ENCODE peak calls at places on chromosomes 4 and X, in five cellular contexts. O, Y, Z, M and I are unnamed samples.

GRCh38 chrX:147902270-147902669 is 9.4 kb upstream of the FMR1 start:
- DNase-seq in O (no peak), Y (no peak), Z (no peak), M (no peak), I (no peak)

GRCh38 chr4:87153078-87153477 is 67.3 kb downstream of the KLHL8 start:
- DNase-seq in O (no peak), Y (no peak), Z (no peak), M (no peak), I (no peak)

GRCh38 chrX:22366866-22367265 is 94.2 kb downstream of the CBLL2 start:
- DNase-seq in O (no peak), Y (no peak), Z (no peak), M (no peak), I (no peak)

GRCh38 chr4:158513246-158513645 is 8.4 kb upstream of the RXFP1 start:
- DNase-seq in O (no peak), Y (no peak), Z (no peak), M (no peak), I (no peak)

GRCh38 chrX:2829066-2829430 is 318 bp downstream of the GYG2 start:
- DNase-seq in O (no peak), Y (no peak), Z (no peak), M (no peak), I (no peak)

GRCh38 chr4:41587286-41587685 is 49.3 kb downstream of the LIMCH1 start:
- DNase-seq in O (no peak), Y (no peak), Z (no peak), M (no peak), I (no peak)

GRCh38 chr4:88106205-88106604 is 52.2 kb downstream of the ABCG2 start:
- DNase-seq in O (no peak), Y (no peak), Z (no peak), M (no peak), I (no peak)

GRCh38 chr4:185742766-185743165 is 69.2 kb downstream of the SORBS2 start:
- DNase-seq in O (no peak), Y (no peak), Z (no peak), M (no peak), I (no peak)

GRCh38 chr4:110292994-110293744 is 94.8 kb upstream of the ELOVL6 start:
- DNase-seq in O (no peak), Y (no peak), Z (no peak), M (no peak), I (no peak)

GRCh38 chr4:7394681-7395451 is 39.9 kb downstream of the PSAPL1 start:
- DNase-seq in O (no peak), Y (no peak), Z (no peak), M (no peak), I (no peak)

GRCh38 chr4:26372525-26373172 is 51.8 kb downstream of the RBPJ start:
- DNase-seq in O (peak), Y (peak), Z (peak), M (no peak), I (peak)

GRCh38 chr4:29565256-29565655 is 1154.9 kb upstream of the PCDH7 start:
- DNase-seq in O (no peak), Y (no peak), Z (no peak), M (no peak), I (no peak)

GRCh38 chr4:23105759-23106370 is 413.1 kb downstream of the GBA3 start:
- DNase-seq in O (no peak), Y (no peak), Z (no peak), M (no peak), I (no peak)

GRCh38 chrX:129959493-129959832 is 23.0 kb upstream of the BCORL1 start:
- DNase-seq in O (peak), Y (no peak), Z (no peak), M (no peak), I (no peak)

GRCh38 chrX:69503228-69503834 is 795 bp upstream of the NALF2 start:
- DNase-seq in O (peak), Y (peak), Z (no peak), M (peak), I (no peak)

GRCh38 chrX:100085851-100086250 is 324.2 kb downstream of the PCDH19 start:
- DNase-seq in O (no peak), Y (no peak), Z (no peak), M (no peak), I (no peak)

GRCh38 chrX:69279234-69279633 is 114.0 kb upstream of the PJA1 start:
- DNase-seq in O (no peak), Y (no peak), Z (no peak), M (no peak), I (no peak)

GRCh38 chr4:56424697-56425514 is 10.5 kb downstream of the PPAT start:
- DNase-seq in O (peak), Y (no peak), Z (peak), M (no peak), I (peak)

GRCh38 chr4:144350706-144351105 is 210.2 kb upstream of the GYPA start:
- DNase-seq in O (peak), Y (no peak), Z (no peak), M (no peak), I (no peak)

GRCh38 chrX:48540015-48540350 is 469 bp downstream of the TBC1D25 start:
- DNase-seq in O (peak), Y (peak), Z (peak), M (peak), I (peak)

GRCh38 chrX:74431807-74432206 is 10.5 kb downstream of the SLC16A2 start:
- DNase-seq in O (no peak), Y (no peak), Z (no peak), M (no peak), I (no peak)

GRCh38 chr4:93646225-93646930 is 182.2 kb upstream of the ATOH1 start:
- DNase-seq in O (no peak), Y (no peak), Z (no peak), M (no peak), I (no peak)

GRCh38 chr4:76665139-76665538 is 230.1 kb downstream of the SHROOM3 start:
- DNase-seq in O (peak), Y (no peak), Z (no peak), M (peak), I (no peak)

GRCh38 chrX:17499512-17499911 is 124.5 kb downstream of the NHS start:
- DNase-seq in O (no peak), Y (no peak), Z (no peak), M (no peak), I (no peak)

GRCh38 chr4:123024710-123025109 is 102.3 kb upstream of the NUDT6 start:
- DNase-seq in O (no peak), Y (no peak), Z (no peak), M (no peak), I (no peak)

GRCh38 chr4:137812258-137812657 is 280.0 kb upstream of the PCDH18 start:
- DNase-seq in O (no peak), Y (peak), Z (no peak), M (no peak), I (no peak)

GRCh38 chrX:2894885-2895292 is 34.2 kb downstream of the ARSD start:
- DNase-seq in O (peak), Y (peak), Z (no peak), M (no peak), I (no peak)

GRCh38 chr4:177367336-177367735 is 57.7 kb downstream of the NEIL3 start:
- DNase-seq in O (peak), Y (peak), Z (no peak), M (no peak), I (no peak)

GRCh38 chrX:115625577-115626301 is 64.8 kb downstream of the PLS3 start:
- DNase-seq in O (peak), Y (no peak), Z (no peak), M (no peak), I (no peak)

GRCh38 chr4:99655315-99656081 is 2.1 kb downstream of the C4orf54 start:
- DNase-seq in O (peak), Y (no peak), Z (no peak), M (no peak), I (no peak)

GRCh38 chrX:2584659-2585470 is 84.1 kb upstream of the DHRSX start:
- DNase-seq in O (no peak), Y (no peak), Z (no peak), M (no peak), I (no peak)

GRCh38 chr4:169345207-169345788 is 74.5 kb upstream of the SH3RF1 start:
- DNase-seq in O (peak), Y (no peak), Z (no peak), M (peak), I (no peak)

DNA sequence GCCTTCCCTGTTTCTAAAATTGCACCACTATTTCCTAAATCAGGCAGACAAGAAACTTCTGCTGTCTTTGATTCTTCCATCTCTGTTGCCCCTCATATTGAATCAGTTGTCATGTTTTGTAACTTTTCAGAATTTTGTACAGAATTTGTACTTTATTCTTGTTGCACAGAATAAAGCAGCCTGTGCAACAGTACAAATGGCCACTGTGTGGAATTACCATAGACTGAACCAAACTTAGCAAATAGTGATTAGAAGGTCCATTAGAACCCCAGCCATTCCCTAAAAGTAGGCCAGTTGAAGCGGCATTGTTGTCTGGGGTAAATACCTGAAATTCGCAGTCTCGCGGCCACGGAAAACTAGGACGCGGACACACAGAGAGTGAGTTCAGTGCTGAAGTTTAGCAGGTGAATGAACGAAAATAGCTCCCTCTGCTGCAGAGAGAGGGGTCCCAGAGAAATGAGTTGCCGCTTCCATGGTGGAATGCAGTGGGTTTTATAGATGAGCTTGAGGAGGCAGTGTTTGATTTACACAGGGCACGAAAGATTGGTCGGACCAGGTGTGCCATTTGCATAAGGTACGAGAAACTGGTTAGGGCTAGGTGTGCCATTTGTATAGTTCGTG is 71.8 kb downstream of the C4orf33 start:
- DNase-seq in O (no peak), Y (peak), Z (no peak), M (no peak), I (no peak)
- TF ChIP-seq CTCF in O (no peak), Y (peak), Z (no peak), M (no peak), I (no peak)

GRCh38 chr4:24742773-24743676 is 52.3 kb upstream of the SOD3 start:
- DNase-seq in O (no peak), Y (no peak), Z (no peak), M (no peak), I (no peak)
- TF ChIP-seq CTCF in O (no peak), Y (no peak), Z (no peak), M (no peak), I (no peak)

DNA sequence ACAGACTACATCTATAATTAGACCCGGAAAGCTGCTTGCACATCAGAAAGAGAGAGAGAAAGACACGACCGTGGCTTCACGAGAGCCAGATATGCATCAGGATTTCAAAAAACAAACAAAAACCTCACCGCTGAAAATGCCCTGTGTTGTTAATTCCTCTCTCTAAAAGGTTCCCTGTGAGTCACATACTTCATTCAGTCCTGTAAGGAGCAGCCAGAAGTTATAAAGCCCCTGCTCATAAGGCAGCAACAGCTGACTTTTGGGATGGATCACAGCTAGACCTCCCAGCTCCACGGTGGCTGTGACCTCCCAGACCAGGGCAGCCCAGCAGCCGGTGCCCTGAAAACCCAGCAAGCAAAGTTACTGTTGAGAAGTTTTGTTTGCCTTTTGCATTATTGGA is 520.6 kb downstream of the BCOR start:
- DNase-seq in O (no peak), Y (no peak), Z (no peak), M (no peak), I (no peak)
- TF ChIP-seq CTCF in O (no peak), Y (no peak), Z (no peak), M (no peak), I (no peak)

GRCh38 chr4:71211748-71212147 is 127.1 kb upstream of the SLC4A4 start:
- DNase-seq in O (peak), Y (no peak), Z (no peak), M (no peak), I (no peak)
- TF ChIP-seq CTCF in O (no peak), Y (no peak), Z (no peak), M (no peak), I (no peak)

GRCh38 chr4:813900-814299 is 12.0 kb downstream of the CPLX1 start:
- DNase-seq in O (no peak), Y (peak), Z (no peak), M (no peak), I (no peak)
- TF ChIP-seq CTCF in O (no peak), Y (peak), Z (no peak), M (peak), I (no peak)

DNA sequence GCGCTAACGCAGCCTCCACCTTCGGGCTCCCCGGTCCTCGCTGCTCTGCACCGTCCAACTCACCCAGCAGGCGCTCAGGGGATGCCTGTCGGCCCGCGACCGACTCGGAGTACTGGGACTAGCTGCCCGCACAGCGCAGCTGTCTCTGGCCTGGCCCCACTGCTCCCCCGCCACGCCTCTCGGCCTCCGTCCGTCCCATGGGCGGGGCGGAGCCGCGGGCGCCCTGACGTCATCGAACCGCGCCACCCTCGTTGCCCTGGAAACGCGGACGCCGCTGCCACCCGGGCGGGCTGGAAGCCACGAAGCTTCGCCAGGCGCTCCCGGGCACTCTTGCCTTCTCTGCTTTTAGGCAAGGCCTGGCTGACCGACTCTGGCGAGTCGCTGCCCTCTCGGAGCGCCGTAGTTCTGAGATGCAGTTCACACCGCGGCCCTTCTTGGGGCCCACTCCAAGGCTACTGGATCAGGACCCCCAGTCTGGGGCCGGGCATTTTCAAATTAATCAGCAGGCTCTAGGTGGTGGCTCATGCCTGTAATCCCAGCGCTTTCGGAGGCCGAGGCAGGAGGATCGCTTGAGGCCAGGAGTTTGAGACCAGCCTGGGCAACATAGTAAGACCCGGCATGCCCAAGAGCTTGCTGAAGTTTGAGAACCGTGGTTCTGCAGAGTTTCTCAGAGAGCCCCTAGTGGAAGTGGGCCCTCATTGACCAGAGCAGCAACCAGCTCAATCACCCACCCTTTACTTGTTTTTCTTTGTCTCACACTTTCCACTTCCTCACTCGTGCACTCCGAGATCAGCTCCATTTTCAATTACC is 12.0 kb downstream of the ACOX3 start:
- DNase-seq in O (peak), Y (peak), Z (peak), M (peak), I (peak)
- TF ChIP-seq CTCF in O (peak), Y (no peak), Z (no peak), M (peak), I (no peak)

GRCh38 chr4:187357045-187357643 is 633.5 kb upstream of the FAT1 start:
- DNase-seq in O (no peak), Y (no peak), Z (no peak), M (no peak), I (no peak)
- TF ChIP-seq CTCF in O (no peak), Y (no peak), Z (no peak), M (no peak), I (no peak)